ENCODE peak calls at places on chromosomes 12 and 14, in five cellular contexts. One of them, this sample, is unnamed.
A peak's percentile ranks its signal among the peaks of the same experiment; 100 is the strongest.

GRCh38 chr12:57624441-57625220 is 8.4 kb downstream of the B4GALNT1 start:
- DNase-seq in endothelial cell of umbilical vein: no peak
- DNase-seq in IMR-90: no peak
- DNase-seq in BE2C: no peak
- DNase-seq in A549: no peak
- DNase-seq in this sample: no peak

GRCh38 chr14:36105401-36105800 is 71.1 kb downstream of the PTCSC3 start:
- DNase-seq in endothelial cell of umbilical vein: no peak
- DNase-seq in IMR-90: no peak
- DNase-seq in BE2C: no peak
- DNase-seq in A549: peak; percentile 14
- DNase-seq in this sample: peak; percentile 59

GRCh38 chr14:69464829-69465228 is 19.7 kb upstream of the PLEKHD1 start:
- DNase-seq in endothelial cell of umbilical vein: peak; percentile 94
- DNase-seq in IMR-90: peak; percentile 98
- DNase-seq in BE2C: no peak
- DNase-seq in A549: no peak
- DNase-seq in this sample: no peak

GRCh38 chr12:57368349-57369095 is 62.3 kb downstream of the R3HDM2 start:
- DNase-seq in endothelial cell of umbilical vein: no peak
- DNase-seq in IMR-90: peak; percentile 4
- DNase-seq in BE2C: no peak
- DNase-seq in A549: peak; percentile 97
- DNase-seq in this sample: peak; percentile 8

GRCh38 chr12:54216580-54217308 is 28.0 kb upstream of the SMUG1 start:
- DNase-seq in endothelial cell of umbilical vein: peak; percentile 79
- DNase-seq in IMR-90: peak; percentile 75
- DNase-seq in BE2C: peak; percentile 88
- DNase-seq in A549: peak; percentile 93
- DNase-seq in this sample: peak; percentile 80

GRCh38 chr12:54795664-54796063 is 58.7 kb upstream of the MUCL1 start:
- DNase-seq in endothelial cell of umbilical vein: no peak
- DNase-seq in IMR-90: no peak
- DNase-seq in BE2C: no peak
- DNase-seq in A549: no peak
- DNase-seq in this sample: no peak

GRCh38 chr14:91290986-91291385 is 46.5 kb upstream of the GPR68 start:
- DNase-seq in endothelial cell of umbilical vein: no peak
- DNase-seq in IMR-90: no peak
- DNase-seq in BE2C: no peak
- DNase-seq in A549: no peak
- DNase-seq in this sample: no peak

GRCh38 chr14:68574906-68575305 is 218.0 kb downstream of the ZFP36L1 start:
- DNase-seq in endothelial cell of umbilical vein: no peak
- DNase-seq in IMR-90: peak; percentile 70
- DNase-seq in BE2C: no peak
- DNase-seq in A549: no peak
- DNase-seq in this sample: no peak

GRCh38 chr12:68495666-68496065 is 115.0 kb upstream of the RAP1B start:
- DNase-seq in endothelial cell of umbilical vein: peak; percentile 73
- DNase-seq in IMR-90: peak; percentile 69
- DNase-seq in BE2C: no peak
- DNase-seq in A549: no peak
- DNase-seq in this sample: no peak

GRCh38 chr14:100727565-100728240 is 1.0 kb downstream of the DLK1 start:
- DNase-seq in endothelial cell of umbilical vein: no peak
- DNase-seq in IMR-90: no peak
- DNase-seq in BE2C: no peak
- DNase-seq in A549: no peak
- DNase-seq in this sample: no peak

GRCh38 chr14:22305563-22306127 is 283.4 kb downstream of the DAD1 start:
- DNase-seq in endothelial cell of umbilical vein: no peak
- DNase-seq in IMR-90: peak; percentile 33
- DNase-seq in BE2C: no peak
- DNase-seq in A549: no peak
- DNase-seq in this sample: no peak

DNA sequence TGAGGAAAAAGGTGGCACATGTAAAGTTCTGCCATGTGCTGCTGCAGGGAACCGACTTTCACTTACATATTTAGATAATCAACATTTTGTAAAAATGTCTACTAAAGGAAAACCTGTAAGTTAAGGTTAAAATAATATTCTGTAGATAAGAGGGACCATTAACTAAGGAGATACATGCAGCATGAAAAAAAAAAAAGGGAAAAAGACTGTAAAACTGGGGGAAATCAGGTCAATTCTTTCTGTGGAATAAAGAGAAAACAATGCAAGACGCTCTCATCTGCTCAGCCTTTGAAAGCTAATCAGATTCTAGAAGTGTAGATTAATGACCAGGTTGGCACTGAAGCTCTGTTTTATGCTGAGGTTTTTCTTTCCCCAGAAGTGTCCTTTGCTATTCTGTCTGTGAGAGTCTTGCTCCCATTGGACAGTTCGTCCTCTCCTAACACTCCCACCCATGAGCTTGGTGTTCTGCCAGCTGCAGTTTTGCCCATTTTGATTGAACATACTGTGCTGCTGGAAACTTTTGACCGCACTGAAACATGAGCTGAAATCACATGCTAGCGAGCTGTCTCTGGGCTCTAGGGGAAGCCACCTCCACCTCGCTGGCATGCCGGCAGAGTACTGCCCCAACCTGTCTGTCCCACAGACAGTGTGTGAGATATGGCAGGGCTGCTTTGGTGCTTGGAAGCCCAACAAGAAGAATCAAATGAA is 39.7 kb downstream of the PPTC7 start:
- DNase-seq in endothelial cell of umbilical vein: peak; percentile 88
- DNase-seq in IMR-90: peak; percentile 80
- DNase-seq in BE2C: no peak
- DNase-seq in A549: no peak
- DNase-seq in this sample: peak; percentile 89
- H3K4me3 ChIP-seq in endothelial cell of umbilical vein: no peak overlapping the region
- H3K4me3 ChIP-seq in IMR-90: no peak overlapping the region
- H3K4me3 ChIP-seq in BE2C: no peak overlapping the region
- H3K4me3 ChIP-seq in A549: no peak overlapping the region
- H3K4me3 ChIP-seq in this sample: no peak overlapping the region

DNA sequence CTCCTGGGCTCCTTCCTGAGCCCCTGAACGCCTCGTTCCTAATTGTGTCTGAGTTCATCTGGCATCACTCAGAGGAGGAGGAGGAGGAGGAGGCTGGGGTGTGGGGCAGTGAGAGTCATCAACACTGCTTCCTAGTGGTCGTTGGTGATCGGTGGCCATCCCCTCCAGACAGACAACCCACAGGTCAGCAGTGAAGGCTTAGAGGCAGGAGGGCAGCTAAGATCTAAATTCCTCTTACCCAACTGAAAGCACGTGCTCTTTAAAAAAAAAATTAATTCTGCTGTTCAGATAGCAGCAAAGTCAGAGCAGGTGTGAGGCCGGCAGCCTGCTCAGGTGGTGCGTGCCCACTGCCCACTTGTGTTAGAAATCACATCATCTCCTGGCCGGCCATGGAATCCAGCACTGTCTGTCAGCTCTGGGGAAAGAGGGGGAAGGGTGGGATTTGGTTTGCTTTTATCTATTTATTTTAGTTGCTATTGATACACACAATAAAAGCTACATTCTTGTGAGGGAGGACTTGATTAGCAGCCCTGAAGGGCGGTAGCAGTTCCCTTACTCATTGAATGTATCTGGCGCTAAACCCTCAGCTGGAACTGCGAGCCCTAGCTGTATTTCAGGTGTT is 46.6 kb downstream of the PPP2R5C start:
- DNase-seq in endothelial cell of umbilical vein: no peak
- DNase-seq in IMR-90: no peak
- DNase-seq in BE2C: peak; percentile 81
- DNase-seq in A549: peak; percentile 27
- DNase-seq in this sample: no peak
- TF ChIP-seq CTCF in endothelial cell of umbilical vein: no peak
- TF ChIP-seq CTCF in IMR-90: no peak
- TF ChIP-seq CTCF in BE2C: peak; percentile 60
- TF ChIP-seq CTCF in A549: no peak
- TF ChIP-seq CTCF in this sample: no peak

GRCh38 chr12:124868252-124868965 is 4.7 kb upstream of the SCARB1 start:
- DNase-seq in endothelial cell of umbilical vein: no peak
- DNase-seq in IMR-90: no peak
- DNase-seq in BE2C: no peak
- DNase-seq in A549: no peak
- DNase-seq in this sample: no peak
- H3K4me3 ChIP-seq in endothelial cell of umbilical vein: no peak overlapping the region
- H3K4me3 ChIP-seq in IMR-90: no peak overlapping the region
- H3K4me3 ChIP-seq in BE2C: no peak overlapping the region
- H3K4me3 ChIP-seq in A549: no peak overlapping the region
- H3K4me3 ChIP-seq in this sample: no peak overlapping the region

GRCh38 chr12:81723361-81723760 is 35.8 kb downstream of the PPFIA2 start:
- DNase-seq in endothelial cell of umbilical vein: no peak
- DNase-seq in IMR-90: no peak
- DNase-seq in BE2C: no peak
- DNase-seq in A549: no peak
- DNase-seq in this sample: no peak

GRCh38 chr12:81729781-81730180 is 29.4 kb downstream of the PPFIA2 start:
- DNase-seq in endothelial cell of umbilical vein: no peak
- DNase-seq in IMR-90: no peak
- DNase-seq in BE2C: no peak
- DNase-seq in A549: no peak
- DNase-seq in this sample: no peak

GRCh38 chr12:81722004-81722403 is 37.1 kb downstream of the PPFIA2 start:
- DNase-seq in endothelial cell of umbilical vein: no peak
- DNase-seq in IMR-90: no peak
- DNase-seq in BE2C: no peak
- DNase-seq in A549: no peak
- DNase-seq in this sample: peak; percentile 15

GRCh38 chr12:81726634-81727033 is 32.5 kb downstream of the PPFIA2 start:
- DNase-seq in endothelial cell of umbilical vein: no peak
- DNase-seq in IMR-90: no peak
- DNase-seq in BE2C: no peak
- DNase-seq in A549: no peak
- DNase-seq in this sample: no peak

DNA sequence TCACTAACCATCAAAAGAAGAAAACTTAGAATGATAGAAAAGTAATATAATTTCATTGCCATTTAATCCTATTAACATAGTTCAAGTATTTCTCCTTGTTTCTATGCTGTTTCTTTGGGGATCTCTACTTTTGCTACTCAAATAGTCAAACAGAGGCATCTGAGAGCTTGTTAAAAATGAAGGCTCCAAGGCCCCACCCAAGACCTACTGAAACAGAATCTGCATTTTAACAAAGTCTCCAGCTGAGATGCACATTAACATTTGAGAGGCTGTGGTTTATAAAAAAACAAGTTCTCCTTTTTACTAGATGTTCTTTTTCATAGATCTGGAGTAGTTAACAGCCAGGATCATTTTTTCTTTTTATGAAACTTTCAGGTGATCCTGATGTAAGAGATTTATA is 31.8 kb downstream of the PPFIA2 start:
- DNase-seq in endothelial cell of umbilical vein: no peak
- DNase-seq in IMR-90: no peak
- DNase-seq in BE2C: no peak
- DNase-seq in A549: no peak
- DNase-seq in this sample: no peak
- TF ChIP-seq CTCF in endothelial cell of umbilical vein: no peak
- TF ChIP-seq CTCF in IMR-90: no peak
- TF ChIP-seq CTCF in BE2C: no peak
- TF ChIP-seq CTCF in A549: no peak
- TF ChIP-seq CTCF in this sample: no peak

GRCh38 chr12:11732760-11733159 is 83.3 kb downstream of the ETV6 start:
- DNase-seq in endothelial cell of umbilical vein: no peak
- DNase-seq in IMR-90: no peak
- DNase-seq in BE2C: no peak
- DNase-seq in A549: no peak
- DNase-seq in this sample: no peak
- H3K4me3 ChIP-seq in endothelial cell of umbilical vein: no peak overlapping the region
- H3K4me3 ChIP-seq in IMR-90: no peak overlapping the region
- H3K4me3 ChIP-seq in BE2C: no peak overlapping the region
- H3K4me3 ChIP-seq in A549: no peak overlapping the region
- H3K4me3 ChIP-seq in this sample: no peak overlapping the region

GRCh38 chr12:93127582-93128331 is 198.7 kb upstream of the EEA1 start:
- DNase-seq in endothelial cell of umbilical vein: no peak
- DNase-seq in IMR-90: peak; percentile 92
- DNase-seq in BE2C: peak; percentile 22
- DNase-seq in A549: peak; percentile 15
- DNase-seq in this sample: peak; percentile 84
- TF ChIP-seq CTCF in endothelial cell of umbilical vein: no peak
- TF ChIP-seq CTCF in IMR-90: peak; percentile 47
- TF ChIP-seq CTCF in BE2C: no peak
- TF ChIP-seq CTCF in A549: no peak
- TF ChIP-seq CTCF in this sample: peak; percentile 62

GRCh38 chr12:13100610-13100881 is 2.9 kb downstream of the GSG1 start:
- DNase-seq in endothelial cell of umbilical vein: no peak
- DNase-seq in IMR-90: no peak
- DNase-seq in BE2C: no peak
- DNase-seq in A549: no peak
- DNase-seq in this sample: no peak

GRCh38 chr12:13100882-13101769 is 2.3 kb downstream of the GSG1 start:
- DNase-seq in endothelial cell of umbilical vein: peak; percentile 95
- DNase-seq in IMR-90: peak; percentile 91
- DNase-seq in BE2C: peak; percentile 89
- DNase-seq in A549: peak; percentile 95
- DNase-seq in this sample: peak; percentile 90

GRCh38 chr12:13099066-13099909 is 4.2 kb downstream of the GSG1 start:
- DNase-seq in endothelial cell of umbilical vein: peak; percentile 86
- DNase-seq in IMR-90: no peak
- DNase-seq in BE2C: no peak
- DNase-seq in A549: no peak
- DNase-seq in this sample: peak; percentile 56

GRCh38 chr12:13101854-13102375 is 1.6 kb downstream of the GSG1 start:
- DNase-seq in endothelial cell of umbilical vein: peak; percentile 45
- DNase-seq in IMR-90: peak; percentile 46
- DNase-seq in BE2C: no peak
- DNase-seq in A549: peak; percentile 85
- DNase-seq in this sample: peak; percentile 65

GRCh38 chr12:13099910-13100609 is 3.4 kb downstream of the GSG1 start:
- DNase-seq in endothelial cell of umbilical vein: peak; percentile 30
- DNase-seq in IMR-90: no peak
- DNase-seq in BE2C: no peak
- DNase-seq in A549: no peak
- DNase-seq in this sample: peak; percentile 94
- H3K4me3 ChIP-seq in endothelial cell of umbilical vein: no peak overlapping the region
- H3K4me3 ChIP-seq in IMR-90: no peak overlapping the region
- H3K4me3 ChIP-seq in BE2C: peak overlapping the region; percentile 66
- H3K4me3 ChIP-seq in A549: no peak overlapping the region
- H3K4me3 ChIP-seq in this sample: no peak overlapping the region